ENCODE peak calls at places on chromosomes 11 and 22, in four cellular contexts. One of them, this sample, is unnamed.
A peak's percentile ranks its signal among the peaks of the same experiment; 100 is the strongest.

GRCh38 chr11:118980191-118980881 is 8.8 kb downstream of the FOXR1 start:
- DNase-seq in K562: peak; percentile 85
- DNase-seq in uterus: no peak
- DNase-seq in suprapubic skin: no peak
- DNase-seq in this sample: no peak

GRCh38 chr22:23233746-23234408 is 53.6 kb downstream of the BCR start:
- DNase-seq in suprapubic skin: no peak
- DNase-seq in K562: peak; percentile 63
- DNase-seq in uterus: no peak
- DNase-seq in this sample: no peak

GRCh38 chr11:74312321-74312720 is 881 bp upstream of the P4HA3 start:
- DNase-seq in K562: no peak
- DNase-seq in suprapubic skin: no peak
- DNase-seq in uterus: no peak
- DNase-seq in this sample: no peak

GRCh38 chr11:14423633-14424032 is 64.7 kb upstream of the RRAS2 start:
- DNase-seq in suprapubic skin: no peak
- DNase-seq in uterus: no peak
- DNase-seq in K562: no peak
- DNase-seq in this sample: no peak

GRCh38 chr11:120295110-120295509 is 30.0 kb upstream of the TLCD5 start:
- DNase-seq in uterus: no peak
- DNase-seq in suprapubic skin: no peak
- DNase-seq in K562: no peak
- DNase-seq in this sample: no peak

GRCh38 chr22:45216133-45217003 is 24.3 kb downstream of the KIAA0930 start:
- DNase-seq in uterus: no peak
- DNase-seq in K562: peak; percentile 18
- DNase-seq in suprapubic skin: no peak
- DNase-seq in this sample: no peak

GRCh38 chr22:48945621-48946458 is 881.8 kb downstream of the BRD1 start:
- DNase-seq in K562: no peak
- DNase-seq in suprapubic skin: peak; percentile 39
- DNase-seq in uterus: no peak
- DNase-seq in this sample: no peak

GRCh38 chr11:101428918-101429317 is 154.9 kb downstream of the TRPC6 start:
- DNase-seq in uterus: no peak
- DNase-seq in suprapubic skin: no peak
- DNase-seq in K562: no peak
- DNase-seq in this sample: no peak

GRCh38 chr11:112580864-112581263 is 320.2 kb upstream of the PLET1 start:
- DNase-seq in uterus: no peak
- DNase-seq in K562: no peak
- DNase-seq in suprapubic skin: no peak
- DNase-seq in this sample: no peak

GRCh38 chr11:112583246-112583893 is 322.7 kb upstream of the PLET1 start:
- DNase-seq in suprapubic skin: no peak
- DNase-seq in K562: no peak
- DNase-seq in uterus: no peak
- DNase-seq in this sample: no peak

GRCh38 chr11:112581747-112582146 is 321.1 kb upstream of the PLET1 start:
- DNase-seq in suprapubic skin: no peak
- DNase-seq in uterus: no peak
- DNase-seq in K562: no peak
- DNase-seq in this sample: no peak

GRCh38 chr11:112582366-112582765 is 321.7 kb upstream of the PLET1 start:
- DNase-seq in suprapubic skin: no peak
- DNase-seq in uterus: no peak
- DNase-seq in K562: no peak
- DNase-seq in this sample: no peak

DNA sequence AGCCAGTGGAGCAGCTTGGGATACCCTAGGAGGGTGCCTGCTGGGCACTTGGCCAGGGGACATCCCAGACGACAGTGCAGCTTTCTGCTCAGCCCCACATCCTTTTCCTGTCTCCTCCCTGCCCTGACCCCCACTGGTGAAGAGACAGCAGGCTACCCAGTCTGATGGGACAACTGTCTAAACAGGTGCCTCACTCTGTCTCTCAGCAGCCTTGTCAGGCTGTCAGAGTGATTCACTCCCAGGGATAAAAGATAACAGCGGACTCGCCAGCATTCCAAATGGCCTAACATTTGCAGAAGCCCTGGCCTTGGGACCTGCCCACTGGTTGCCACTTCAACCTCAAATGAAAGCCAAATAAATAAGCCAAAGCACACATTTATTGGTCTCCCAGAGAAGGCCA is 318.6 kb upstream of the PLET1 start:
- DNase-seq in K562: no peak
- DNase-seq in uterus: no peak
- DNase-seq in suprapubic skin: no peak
- DNase-seq in this sample: no peak
- TF ChIP-seq CTCF in K562: no peak
- TF ChIP-seq CTCF in uterus: no peak
- TF ChIP-seq CTCF in suprapubic skin: no peak
- TF ChIP-seq CTCF in this sample: no peak

DNA sequence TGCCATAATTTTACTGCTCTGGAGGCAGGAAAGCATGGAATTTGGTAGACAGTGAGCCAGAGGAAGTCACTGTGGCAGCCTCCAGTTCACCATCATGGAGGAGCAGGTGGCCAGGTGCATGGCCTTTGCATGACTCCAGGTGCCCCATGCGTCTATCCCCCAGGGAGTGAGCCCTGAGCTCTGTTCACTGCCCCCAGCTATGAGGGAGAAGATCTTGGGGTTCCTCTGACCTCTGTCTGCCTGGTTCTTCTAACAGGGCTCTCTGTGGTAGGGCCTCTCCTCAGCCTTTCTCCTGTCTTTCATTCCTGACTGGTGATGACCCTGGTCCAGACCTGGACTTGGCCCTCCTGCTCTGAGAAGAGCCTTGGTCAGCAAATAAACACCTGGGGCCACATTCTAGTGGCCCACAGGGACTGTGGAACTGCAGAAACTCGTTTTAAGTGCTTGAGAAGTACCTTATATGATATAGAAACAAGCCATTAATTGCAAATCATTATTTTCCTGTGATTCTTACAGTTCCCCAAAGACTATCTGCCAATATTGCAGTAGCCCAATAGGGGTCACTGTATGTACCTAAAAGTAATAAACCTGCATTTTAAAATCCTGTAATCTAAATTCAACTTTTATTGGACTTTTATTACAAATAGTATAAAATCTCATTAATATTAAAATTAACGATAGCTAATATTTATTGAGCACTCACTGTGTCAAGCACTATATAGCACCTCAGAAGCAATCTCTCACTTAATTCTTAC is 120.0 kb upstream of the SYT13 start:
- DNase-seq in K562: no peak
- DNase-seq in suprapubic skin: no peak
- DNase-seq in uterus: no peak
- DNase-seq in this sample: no peak
- TF ChIP-seq CTCF in K562: peak; percentile 61
- TF ChIP-seq CTCF in suprapubic skin: no peak
- TF ChIP-seq CTCF in uterus: peak; percentile 9
- TF ChIP-seq CTCF in this sample: no peak

GRCh38 chr11:125117429-125117828 is 6.0 kb upstream of the TMEM218 start:
- DNase-seq in K562: no peak
- DNase-seq in uterus: no peak
- DNase-seq in suprapubic skin: no peak
- DNase-seq in this sample: no peak

GRCh38 chr11:125110996-125111340 is 458 bp downstream of the TMEM218 start:
- DNase-seq in K562: peak; percentile 17
- DNase-seq in suprapubic skin: no peak
- DNase-seq in uterus: no peak
- DNase-seq in this sample: no peak

GRCh38 chr11:125112235-125112604 is 794 bp upstream of the TMEM218 start:
- DNase-seq in K562: no peak
- DNase-seq in suprapubic skin: no peak
- DNase-seq in uterus: no peak
- DNase-seq in this sample: no peak

GRCh38 chr11:125111341-125112234 is at the start of gene TMEM218:
- DNase-seq in suprapubic skin: peak; percentile 99
- DNase-seq in uterus: peak; percentile 99
- DNase-seq in K562: peak; percentile 99
- DNase-seq in this sample: peak; percentile 92

GRCh38 chr11:125114518-125114917 is 3.1 kb upstream of the TMEM218 start:
- DNase-seq in uterus: no peak
- DNase-seq in K562: peak; percentile 17
- DNase-seq in suprapubic skin: no peak
- DNase-seq in this sample: no peak
- TF ChIP-seq CTCF in uterus: no peak
- TF ChIP-seq CTCF in K562: peak; percentile 56
- TF ChIP-seq CTCF in suprapubic skin: no peak
- TF ChIP-seq CTCF in this sample: no peak

DNA sequence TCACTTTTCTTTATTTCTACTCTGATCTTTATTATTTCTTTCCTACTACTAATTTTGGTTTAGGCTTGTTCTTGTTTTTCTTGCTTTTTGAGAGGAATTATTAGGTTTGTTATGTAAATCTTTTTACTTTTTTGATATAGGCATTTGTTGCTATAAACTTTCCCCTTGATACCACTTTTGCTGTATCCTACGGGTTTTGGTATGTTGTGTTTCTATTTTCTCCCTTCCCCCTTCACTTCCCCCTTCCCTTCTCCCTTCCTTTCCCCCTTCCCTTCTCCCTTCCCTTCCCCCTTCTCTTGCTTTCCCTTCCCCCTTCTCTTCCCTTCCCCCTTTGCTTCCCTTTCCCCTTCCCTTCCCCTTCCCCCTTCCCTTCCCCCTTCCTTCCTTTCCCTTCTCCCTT is 529.6 kb downstream of the RAB38 start:
- DNase-seq in K562: no peak
- DNase-seq in suprapubic skin: no peak
- DNase-seq in uterus: no peak
- DNase-seq in this sample: no peak
- TF ChIP-seq CTCF in K562: no peak
- TF ChIP-seq CTCF in suprapubic skin: no peak
- TF ChIP-seq CTCF in uterus: no peak
- TF ChIP-seq CTCF in this sample: no peak

GRCh38 chr22:24432059-24432853 is 4.9 kb downstream of the ADORA2A start:
- DNase-seq in suprapubic skin: peak; percentile 61
- DNase-seq in uterus: peak; percentile 58
- DNase-seq in K562: peak; percentile 43
- DNase-seq in this sample: no peak
- TF ChIP-seq CTCF in suprapubic skin: no peak
- TF ChIP-seq CTCF in uterus: no peak
- TF ChIP-seq CTCF in K562: no peak
- TF ChIP-seq CTCF in this sample: no peak

DNA sequence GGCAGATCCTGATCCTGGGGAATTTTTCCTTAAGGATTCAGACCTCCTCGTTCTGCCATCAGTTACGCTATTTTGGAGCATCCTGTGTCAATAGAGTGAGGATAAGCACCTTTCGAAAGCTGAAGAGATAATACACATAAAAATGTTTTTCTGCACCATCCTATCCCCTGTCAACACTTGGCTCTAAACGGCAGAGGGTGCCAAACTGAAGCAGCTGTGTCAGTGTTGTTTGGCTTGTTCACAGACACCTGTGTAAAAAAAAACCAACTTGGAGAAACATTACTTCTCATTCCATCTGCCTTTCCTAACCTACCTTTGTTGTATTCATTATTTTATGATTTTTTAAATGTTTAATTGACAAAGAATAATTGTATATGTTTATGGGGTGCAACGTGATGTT is 417.0 kb upstream of the DDI1 start:
- DNase-seq in K562: no peak
- DNase-seq in uterus: no peak
- DNase-seq in suprapubic skin: no peak
- DNase-seq in this sample: no peak
- TF ChIP-seq CTCF in K562: no peak
- TF ChIP-seq CTCF in uterus: no peak
- TF ChIP-seq CTCF in suprapubic skin: no peak
- TF ChIP-seq CTCF in this sample: no peak

This sample was measured in omental fat pad.